ENCODE peak calls at places on chromosome 3, in seven cellular contexts. S, B, P, G, M, W and K are unnamed samples. For H3K4me1, the result is how much of the 10 kb centered on the place peaks cover.

GRCh38 chr3:4006288-4006687 is 207.1 kb downstream of the LRRN1 start:
- DNase-seq in S (no peak), B (no peak), M (no peak), G (no peak), P (no peak), W (no peak), K (no peak)

GRCh38 chr3:50587806-50588758 is 18.8 kb downstream of the HEMK1 start:
- DNase-seq in S (no peak), B (no peak), W (no peak), G (no peak), P (no peak), M (no peak), K (no peak)

GRCh38 chr3:133092676-133093075 is 54.5 kb downstream of the TMEM108 start:
- DNase-seq in W (no peak), B (no peak), M (no peak), G (no peak), S (no peak), P (no peak), K (no peak)

GRCh38 chr3:50211930-50212329 is 6.9 kb downstream of the SLC38A3 start:
- DNase-seq in G (no peak), P (no peak), M (no peak), B (no peak), W (no peak), S (no peak), K (no peak)

GRCh38 chr3:45455040-45455439 is 66.7 kb downstream of the LARS2 start:
- DNase-seq in B (no peak), P (no peak), W (no peak), M (no peak), G (no peak), S (no peak), K (no peak)

GRCh38 chr3:151384741-151385174 is at the start of gene P2RY12:
- DNase-seq in M (no peak), W (no peak), P (no peak), S (no peak), B (no peak), G (no peak), K (no peak)

GRCh38 chr3:16390581-16390980 is 122.9 kb downstream of the RFTN1 start:
- DNase-seq in M (no peak), G (no peak), P (no peak), S (no peak), B (no peak), W (no peak), K (no peak)

GRCh38 chr3:40079845-40080240 is 229.7 kb upstream of the EIF1B start:
- DNase-seq in W (no peak), G (no peak), S (no peak), P (no peak), B (no peak), M (peak), K (no peak)

GRCh38 chr3:134463676-134464611 is 21.8 kb downstream of the ANAPC13 start:
- DNase-seq in B (no peak), G (peak), S (peak), M (no peak), W (peak), P (peak), K (peak)

GRCh38 chr3:113948015-113948917 is 453 bp downstream of the ZDHHC23 start:
- DNase-seq in G (peak), W (peak), M (peak), B (no peak), S (no peak), P (no peak), K (peak)

GRCh38 chr3:51311055-51311454 is 74.0 kb upstream of the MANF start:
- DNase-seq in P (no peak), B (peak), M (peak), W (no peak), G (no peak), S (no peak), K (no peak)

GRCh38 chr3:104291437-104291851 is 1075.3 kb upstream of the ALCAM start:
- DNase-seq in S (no peak), M (peak), B (no peak), P (no peak), G (no peak), W (no peak), K (no peak)

GRCh38 chr3:170360916-170361315 is 3.4 kb downstream of the SKIL start:
- DNase-seq in B (no peak), G (no peak), M (no peak), W (no peak), P (no peak), S (no peak), K (no peak)

GRCh38 chr3:182979103-182979697 is 1.1 kb downstream of the DCUN1D1 start:
- DNase-seq in G (no peak), P (no peak), B (no peak), W (no peak), M (peak), S (no peak), K (no peak)

GRCh38 chr3:57009367-57009766 is 51.1 kb upstream of the SPATA12 start:
- DNase-seq in S (peak), W (no peak), P (no peak), B (no peak), M (no peak), G (no peak), K (no peak)
- H3K4me1 ChIP-seq in S (under half), W (under half), P (under half), B (under half), M (under half), G (under half), K (under half)

GRCh38 chr3:123198352-123198751 is 3.4 kb upstream of the SEC22A start:
- DNase-seq in P (no peak), G (no peak), S (no peak), B (no peak), W (no peak), M (no peak), K (no peak)

GRCh38 chr3:123201223-123201556 is 553 bp upstream of the SEC22A start:
- DNase-seq in B (no peak), P (no peak), W (no peak), G (no peak), S (no peak), M (no peak), K (no peak)

GRCh38 chr3:123202451-123202850 is 708 bp downstream of the SEC22A start:
- DNase-seq in S (peak), W (no peak), B (no peak), M (peak), G (peak), P (peak), K (no peak)

GRCh38 chr3:123201557-123202427 is at the start of gene SEC22A:
- DNase-seq in G (peak), B (peak), M (peak), S (peak), W (peak), P (peak), K (peak)
- TF ChIP-seq POLR2A in G (peak), B (peak), M (peak), S (peak), W (no peak), P (peak), K (peak)

GRCh38 chr3:111071257-111072015 is at the start of gene NECTIN3:
- DNase-seq in B (peak), P (peak), M (peak), S (peak), G (peak), W (peak), K (peak)
- H3K4me3 ChIP-seq in B (peak), P (peak), M (peak), S (peak), G (peak), W (peak), K (peak)

DNA sequence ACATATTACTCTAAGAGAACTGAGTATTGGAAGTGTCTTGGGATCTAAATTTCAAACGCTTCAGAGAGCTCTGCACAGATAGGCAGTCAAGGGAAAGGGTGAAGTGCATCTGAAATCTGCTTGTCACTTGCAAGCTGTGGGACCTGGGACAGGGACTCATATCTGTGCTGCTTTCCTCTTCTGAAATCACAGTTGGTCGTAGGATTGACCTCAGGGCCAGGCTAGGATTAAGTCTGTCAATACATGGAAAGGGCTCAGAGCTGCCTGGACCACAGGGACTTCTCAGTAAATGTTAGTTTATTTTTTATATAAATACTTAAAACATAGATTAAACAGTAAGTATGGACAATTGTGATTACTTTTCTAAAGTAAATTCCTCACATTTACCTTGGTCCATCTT is 74.7 kb upstream of the CMTM7 start:
- DNase-seq in M (no peak), W (no peak), P (no peak), G (no peak), S (no peak), B (no peak), K (no peak)
- H3K4me1 ChIP-seq in M (under half), W (under half), P (under half), G (under half), S (under half), B (under half), K (under half)

GRCh38 chr3:187743195-187744141 is 1.8 kb downstream of the BCL6 start:
- DNase-seq in S (peak), B (no peak), P (peak), G (peak), W (peak), M (peak), K (peak)
- TF ChIP-seq POLR2A in S (no peak), B (no peak), P (no peak), G (peak), W (no peak), M (no peak), K (peak)

GRCh38 chr3:156518726-156519125 is 36.2 kb downstream of the SSR3 start:
- DNase-seq in P (no peak), G (no peak), S (peak), W (no peak), M (no peak), B (no peak), K (no peak)
- H3K4me3 ChIP-seq in P (no peak), G (no peak), S (no peak), W (no peak), M (no peak), B (no peak), K (no peak)

DNA sequence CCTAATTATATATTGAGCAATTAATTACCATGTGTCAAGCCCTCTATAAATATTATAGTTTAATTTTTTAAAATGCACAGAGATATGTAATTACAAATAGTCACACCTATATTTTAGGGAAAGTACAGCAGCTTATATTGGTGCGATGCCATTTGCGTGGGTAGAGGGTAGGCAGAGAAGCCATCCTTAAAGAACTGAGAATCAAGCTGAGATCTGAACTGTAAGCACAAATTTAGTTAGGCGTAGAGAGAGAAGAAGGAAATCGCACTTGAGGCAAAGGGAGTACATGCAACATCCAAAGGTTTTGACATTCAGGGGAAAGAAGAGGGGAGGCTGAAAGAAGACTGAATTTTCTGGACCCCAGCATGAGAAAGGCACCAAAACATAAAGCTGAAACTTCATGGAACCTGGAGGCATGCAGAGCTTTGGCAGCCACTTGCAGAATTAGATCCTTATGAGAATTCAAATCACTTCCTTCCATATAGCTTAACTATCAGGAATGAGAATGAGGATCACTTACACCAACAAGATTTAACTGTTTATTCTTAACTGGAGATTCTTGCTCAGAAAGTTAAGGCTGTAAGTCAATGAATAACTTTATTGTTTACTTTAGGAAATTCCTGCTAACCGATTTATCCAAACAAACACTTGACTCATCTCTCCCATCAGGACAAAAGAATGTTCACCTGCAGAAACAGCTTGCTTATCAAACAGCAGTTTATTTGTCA is 114.3 kb downstream of the TGFBR2 start:
- DNase-seq in P (no peak), W (no peak), B (peak), G (no peak), S (no peak), M (peak), K (no peak)
- H3K4me1 ChIP-seq in P (under half), W (under half), B (under half), G (under half), S (under half), M (under half), K (under half)

GRCh38 chr3:12829886-12830784 is 11.2 kb downstream of the RPL32 start:
- DNase-seq in W (no peak), P (no peak), S (no peak), G (no peak), M (no peak), B (no peak), K (no peak)

GRCh38 chr3:12830785-12831581 is 10.4 kb downstream of the RPL32 start:
- DNase-seq in W (no peak), S (no peak), P (no peak), B (no peak), M (no peak), G (no peak), K (no peak)

GRCh38 chr3:12833226-12834161 is 7.9 kb downstream of the RPL32 start:
- DNase-seq in W (no peak), P (no peak), B (no peak), G (no peak), M (no peak), S (no peak), K (no peak)

GRCh38 chr3:12831582-12831866 is 9.8 kb downstream of the RPL32 start:
- DNase-seq in S (no peak), P (no peak), B (no peak), G (no peak), M (no peak), W (no peak), K (no peak)

GRCh38 chr3:12832350-12833225 is 8.8 kb downstream of the RPL32 start:
- DNase-seq in G (no peak), S (no peak), W (no peak), B (no peak), P (no peak), M (no peak), K (no peak)
- TF ChIP-seq POLR2A in G (no peak), S (no peak), W (no peak), B (no peak), P (no peak), M (peak), K (no peak)

DNA sequence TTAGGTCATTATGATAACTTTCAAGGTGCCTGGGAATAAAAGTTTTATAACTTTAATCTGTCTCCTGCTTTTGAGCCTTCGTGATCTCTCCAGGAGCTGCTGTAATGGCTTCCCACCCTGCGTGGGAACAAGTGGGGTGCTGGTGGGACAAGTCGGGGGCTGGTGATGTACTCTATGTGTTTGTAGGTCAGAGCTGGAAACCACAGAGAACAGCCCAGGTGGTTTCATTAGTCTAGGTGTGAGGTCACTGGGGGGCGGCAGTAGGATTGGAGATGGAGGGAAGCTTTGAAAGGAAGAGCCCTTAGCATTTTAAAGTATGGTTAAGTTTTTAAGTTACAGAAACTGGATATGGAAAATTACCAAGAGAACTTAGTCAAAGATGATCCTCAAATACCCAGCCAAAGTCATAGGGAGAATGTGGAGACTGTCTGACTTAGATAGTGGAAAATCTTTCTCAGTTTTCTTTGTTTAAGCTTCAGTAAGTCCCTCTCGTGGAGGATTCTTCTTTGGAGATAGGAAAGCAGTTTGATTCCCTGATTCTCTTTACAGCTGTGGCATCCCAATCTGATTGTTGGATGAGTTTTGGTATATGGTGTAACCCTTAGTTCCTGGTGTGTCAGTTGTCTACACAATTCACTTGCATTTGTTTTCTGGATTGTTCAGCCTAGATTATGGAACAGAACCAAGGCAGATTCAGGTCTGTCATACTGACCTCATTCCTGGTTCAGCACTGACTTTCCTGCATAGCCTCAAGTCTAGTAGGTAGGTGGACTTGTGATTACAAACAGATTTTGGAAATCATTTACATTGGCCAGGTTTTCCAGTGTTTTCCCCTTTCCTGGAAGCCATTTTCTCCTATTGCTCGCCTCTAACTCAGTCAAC is 115.6 kb downstream of the FNDC3B start:
- DNase-seq in S (no peak), W (no peak), M (no peak), G (no peak), B (no peak), P (no peak), K (no peak)
- H3K4me3 ChIP-seq in S (no peak), W (no peak), M (no peak), G (no peak), B (no peak), P (no peak), K (no peak)